ENCODE peak calls at places on chromosomes 12 and 14, in nine cellular contexts. X is heart left ventricle; H is CD8-positive, alpha-beta T cell; V is IMR-90; D is pancreas; Z is fibroblast of lung; W is GM23338; A is psoas muscle; K is Panc1. I is an unnamed sample.

GRCh38 chr14:99195602-99196309 is 76.2 kb downstream of the BCL11B start:
- DNase-seq in X (no peak), H (no peak), V (no peak), D (peak), Z (no peak), W (no peak), A (no peak), K (no peak), I (no peak)

GRCh38 chr14:103257211-103257962 is 76.7 kb upstream of the EIF5 start:
- DNase-seq in X (no peak), H (no peak), V (peak), D (no peak), Z (peak), W (no peak), A (no peak), K (no peak), I (no peak)

GRCh38 chr14:97719931-97720330 is 922.7 kb downstream of the VRK1 start:
- DNase-seq in X (no peak), H (peak), V (no peak), D (no peak), Z (no peak), W (no peak), A (no peak), K (no peak), I (no peak)

GRCh38 chr12:56007892-56008471 is 10.9 kb downstream of the SUOX start:
- DNase-seq in X (no peak), H (peak), V (no peak), D (no peak), Z (peak), W (no peak), A (no peak), K (no peak), I (no peak)

GRCh38 chr12:98296462-98297079 is 218.8 kb upstream of the TMPO start:
- DNase-seq in X (no peak), H (no peak), V (no peak), D (no peak), Z (no peak), W (peak), A (no peak), K (no peak), I (no peak)

GRCh38 chr12:50690923-50691322 is 73.0 kb upstream of the ATF1 start:
- DNase-seq in X (no peak), H (no peak), V (no peak), D (peak), Z (no peak), W (no peak), A (no peak), K (no peak), I (no peak)

GRCh38 chr12:27198036-27198435 is 46.0 kb upstream of the STK38L start:
- DNase-seq in X (no peak), H (no peak), V (peak), D (no peak), Z (peak), W (peak), A (peak), K (no peak), I (no peak)

GRCh38 chr12:79687711-79688270 is 3.0 kb downstream of the PAWR start:
- DNase-seq in X (no peak), H (no peak), V (peak), D (no peak), Z (no peak), W (no peak), A (no peak), K (no peak), I (no peak)

GRCh38 chr12:121534495-121535148 is 46.2 kb downstream of the KDM2B start:
- DNase-seq in X (peak), H (peak), V (no peak), D (no peak), Z (no peak), W (peak), A (no peak), K (no peak), I (peak)

GRCh38 chr12:118061876-118062791 is 1.2 kb upstream of the WSB2 start:
- DNase-seq in X (peak), H (no peak), V (peak), D (peak), Z (peak), W (peak), A (no peak), K (no peak), I (peak)
- H3K27ac ChIP-seq in X (peak), H (peak), V (peak), D (peak), Z (peak), W (peak), A (peak), K (peak), I (peak)

GRCh38 chr12:57273516-57273915 is 22.5 kb upstream of the STAC3 start:
- DNase-seq in X (no peak), H (no peak), V (no peak), D (no peak), Z (no peak), W (no peak), A (no peak), K (no peak), I (no peak)

GRCh38 chr12:57268264-57268663 is 17.3 kb upstream of the STAC3 start:
- DNase-seq in X (no peak), H (no peak), V (peak), D (no peak), Z (no peak), W (no peak), A (no peak), K (no peak), I (no peak)

GRCh38 chr12:57266681-57267080 is 15.7 kb upstream of the STAC3 start:
- DNase-seq in X (no peak), H (no peak), V (no peak), D (no peak), Z (no peak), W (no peak), A (no peak), K (no peak), I (no peak)

GRCh38 chr12:57272337-57273151 is 21.6 kb upstream of the STAC3 start:
- DNase-seq in X (no peak), H (no peak), V (peak), D (no peak), Z (no peak), W (no peak), A (no peak), K (no peak), I (no peak)

GRCh38 chr12:57270966-57271470 is 20.0 kb upstream of the STAC3 start:
- DNase-seq in X (no peak), H (no peak), V (no peak), D (no peak), Z (no peak), W (peak), A (no peak), K (no peak), I (no peak)
- TF ChIP-seq CTCF in X (no peak), H (no peak), V (no peak), D (no peak), Z (no peak), W (peak), A (peak), K (no peak), I (no peak)

DNA sequence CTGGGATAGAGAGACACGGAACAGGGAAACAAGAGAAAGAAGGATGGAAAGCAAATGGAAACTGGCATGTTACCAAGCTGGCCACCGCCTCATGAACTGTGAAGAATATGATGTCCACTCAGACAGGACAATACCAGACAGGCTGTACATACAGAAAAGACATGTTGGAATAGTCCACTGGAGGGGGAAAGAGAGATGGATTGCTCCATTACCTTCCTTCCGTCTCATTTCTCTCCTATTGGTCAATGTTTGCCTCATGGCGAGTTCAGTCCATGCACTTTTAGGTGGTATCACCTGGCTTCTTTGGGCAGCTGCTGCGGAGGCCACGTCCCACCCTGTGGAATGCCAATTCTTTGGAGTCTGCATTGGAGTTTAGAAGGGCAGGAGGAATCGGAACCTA is 166.4 kb downstream of the AEBP2 start:
- DNase-seq in X (no peak), H (no peak), V (no peak), D (no peak), Z (no peak), W (no peak), A (no peak), K (no peak), I (no peak)
- H3K27ac ChIP-seq in X (no peak), H (no peak), V (no peak), D (no peak), Z (no peak), W (no peak), A (no peak), K (no peak), I (no peak)

DNA sequence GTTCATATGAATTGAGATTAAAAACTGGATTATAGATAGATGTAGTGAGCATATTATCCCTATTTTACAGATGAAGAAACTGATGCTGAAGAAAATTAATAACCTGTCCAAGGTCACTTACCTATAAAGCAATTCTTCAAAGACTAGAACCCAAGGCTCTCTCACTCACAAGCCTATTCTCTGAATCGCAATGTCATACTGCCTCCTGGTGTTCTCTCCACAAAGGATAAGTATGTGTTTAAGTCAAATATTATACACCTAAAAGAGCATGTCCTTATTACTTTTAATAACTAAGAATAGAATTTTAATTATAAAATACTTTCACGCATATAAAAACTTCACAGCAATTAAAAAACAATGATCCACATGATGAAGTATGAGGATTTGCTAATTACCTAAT is 721.3 kb upstream of the USP15 start:
- DNase-seq in X (no peak), H (no peak), V (no peak), D (no peak), Z (peak), W (peak), A (no peak), K (no peak), I (no peak)
- TF ChIP-seq CTCF in X (no peak), H (no peak), V (no peak), D (no peak), Z (no peak), W (peak), A (no peak), K (peak), I (no peak)

GRCh38 chr12:34288963-34289345 is 266.7 kb downstream of the ALG10 start:
- DNase-seq in X (no peak), H (no peak), V (no peak), D (no peak), Z (no peak), W (no peak), A (no peak), K (no peak), I (no peak)

GRCh38 chr12:34291001-34291400 is 268.7 kb downstream of the ALG10 start:
- DNase-seq in X (peak), H (no peak), V (no peak), D (no peak), Z (no peak), W (no peak), A (no peak), K (no peak), I (peak)

GRCh38 chr12:34289431-34290190 is 267.3 kb downstream of the ALG10 start:
- DNase-seq in X (peak), H (no peak), V (no peak), D (no peak), Z (no peak), W (no peak), A (no peak), K (no peak), I (no peak)

GRCh38 chr12:34291426-34291901 is 269.2 kb downstream of the ALG10 start:
- DNase-seq in X (peak), H (no peak), V (no peak), D (no peak), Z (no peak), W (no peak), A (no peak), K (no peak), I (peak)

DNA sequence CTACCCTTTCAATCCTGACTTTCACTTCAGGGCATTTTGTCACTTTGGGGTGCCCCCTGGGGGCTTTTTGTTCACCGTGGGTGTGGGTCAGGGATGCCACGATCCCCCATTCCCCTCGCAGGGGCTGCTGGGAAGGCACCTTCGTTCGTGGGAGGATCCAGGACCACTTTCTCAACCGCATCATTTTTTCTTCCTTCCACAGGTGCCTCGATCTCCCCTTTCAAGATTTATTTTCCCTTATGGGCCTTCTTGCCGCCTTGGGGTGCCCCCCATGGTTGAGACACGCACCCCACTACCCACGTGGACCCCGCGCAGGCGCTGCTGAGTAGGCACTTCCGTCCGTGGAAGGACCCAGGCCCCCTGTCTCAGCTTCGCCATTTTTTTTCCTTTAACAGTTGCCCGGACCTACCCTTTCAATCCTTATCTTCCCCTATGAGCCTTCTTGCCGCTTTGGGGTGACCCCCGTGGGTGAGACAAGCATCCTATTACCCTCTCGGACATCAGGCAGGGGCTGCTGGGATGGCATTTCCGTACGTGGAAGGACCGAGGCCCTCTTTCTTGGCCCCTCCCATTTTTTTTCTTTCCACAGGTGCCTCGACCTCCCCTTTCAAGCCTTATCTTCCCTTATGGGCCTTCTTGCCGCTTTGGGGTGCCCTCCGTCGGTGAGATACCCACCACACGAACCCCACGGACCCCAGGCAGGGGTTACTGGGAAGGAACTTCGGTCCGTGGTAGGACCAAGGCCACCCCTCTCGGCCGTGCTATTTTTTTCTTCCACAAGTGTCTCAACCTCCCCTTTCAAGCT is 268.1 kb downstream of the ALG10 start:
- DNase-seq in X (no peak), H (no peak), V (no peak), D (no peak), Z (no peak), W (no peak), A (no peak), K (no peak), I (peak)
- H3K27ac ChIP-seq in X (no peak), H (no peak), V (no peak), D (no peak), Z (no peak), W (no peak), A (no peak), K (no peak), I (no peak)

GRCh38 chr12:118357327-118358007 is 15.2 kb downstream of the TAOK3 start:
- DNase-seq in X (no peak), H (peak), V (peak), D (no peak), Z (peak), W (no peak), A (no peak), K (no peak), I (no peak)
- TF ChIP-seq CTCF in X (no peak), H (peak), V (no peak), D (no peak), Z (no peak), W (peak), A (no peak), K (no peak), I (no peak)

GRCh38 chr14:105068818-105069217 is 3.6 kb upstream of the GPR132 start:
- DNase-seq in X (no peak), H (no peak), V (no peak), D (no peak), Z (no peak), W (no peak), A (no peak), K (no peak), I (no peak)
- H3K27ac ChIP-seq in X (no peak), H (no peak), V (no peak), D (no peak), Z (no peak), W (no peak), A (no peak), K (no peak), I (no peak)

GRCh38 chr12:2229661-2230539 is 177.1 kb downstream of the CACNA1C start:
- DNase-seq in X (no peak), H (no peak), V (no peak), D (no peak), Z (no peak), W (peak), A (no peak), K (no peak), I (no peak)
- TF ChIP-seq CTCF in X (no peak), H (no peak), V (no peak), D (no peak), Z (no peak), W (no peak), A (no peak), K (no peak), I (no peak)

I was measured in upper lobe of left lung.